ENCODE peak calls at places on chromosome X, in six cellular contexts. O is kidney, S is endodermal cell, V is MM.1S, H is fibroblast of lung, D is IMR-90. U is an unnamed sample.

GRCh38 chrX:138763761-138764160 is 52.2 kb upstream of the FGF13 start:
- DNase-seq in H (no peak), V (no peak), O (no peak), S (no peak), D (no peak), U (no peak)

GRCh38 chrX:39440734-39441305 is 639.6 kb downstream of the MID1IP1 start:
- DNase-seq in H (no peak), O (no peak), S (no peak), D (no peak), V (peak; percentile 45), U (no peak)

GRCh38 chrX:135295238-135295943 is 13.9 kb upstream of the ETDC start:
- DNase-seq in D (peak; percentile 39), H (peak; percentile 51), S (peak; percentile 85), O (no peak), V (peak; percentile 79), U (peak; percentile 52)

GRCh38 chrX:120315776-120316175 is 4.5 kb upstream of the TMEM255A start:
- DNase-seq in H (no peak), S (no peak), D (no peak), V (no peak), O (no peak), U (no peak)

GRCh38 chrX:15674514-15674898 is 9.9 kb upstream of the CLTRN start:
- DNase-seq in S (no peak), H (no peak), D (peak; percentile 96), O (peak; percentile 99), V (peak; percentile 91), U (peak; percentile 96)

GRCh38 chrX:15546745-15547144 is 46.1 kb downstream of the BMX start:
- DNase-seq in D (no peak), H (no peak), O (no peak), S (no peak), V (no peak), U (no peak)

GRCh38 chrX:39550795-39551361 is 546.9 kb downstream of the BCOR start:
- DNase-seq in V (no peak), D (no peak), O (no peak), S (no peak), H (no peak), U (no peak)

GRCh38 chrX:18983711-18984380 is at the start of gene PHKA2:
- DNase-seq in O (peak; percentile 85), S (peak; percentile 83), V (peak; percentile 43), H (no peak), D (no peak), U (peak; percentile 77)

GRCh38 chrX:8657883-8658282 is 74.1 kb downstream of the ANOS1 start:
- DNase-seq in V (no peak), O (no peak), H (no peak), S (no peak), D (no peak), U (no peak)

GRCh38 chrX:135421932-135422809 is at the start of gene SMIM10L2A:
- DNase-seq in S (peak; percentile 60), D (no peak), V (no peak), O (peak; percentile 71), H (no peak), U (no peak)

GRCh38 chrX:19554786-19555185 is 39.5 kb upstream of the MAP3K15 start:
- DNase-seq in O (no peak), H (peak; percentile 88), V (no peak), D (peak; percentile 83), S (no peak), U (no peak)

GRCh38 chrX:116238866-116239265 is 68.3 kb downstream of the AGTR2 start:
- DNase-seq in S (no peak), D (no peak), O (no peak), H (no peak), V (no peak), U (no peak)

GRCh38 chrX:107716045-107716684 is 59.4 kb downstream of the TSC22D3 start:
- DNase-seq in O (peak; percentile 82), V (peak; percentile 27), S (peak; percentile 89), H (peak; percentile 49), D (peak; percentile 21), U (no peak)

GRCh38 chrX:13506574-13506973 is 62.8 kb upstream of the EGFL6 start:
- DNase-seq in H (peak; percentile 37), O (no peak), V (peak; percentile 34), S (peak; percentile 73), D (peak; percentile 61), U (peak; percentile 33)

GRCh38 chrX:65707153-65707552 is 39.7 kb downstream of the MSN start:
- DNase-seq in O (no peak), H (no peak), S (peak; percentile 43), V (no peak), D (no peak), U (no peak)

GRCh38 chrX:19683817-19684216 is 168.5 kb upstream of the MAP3K15 start:
- DNase-seq in O (no peak), D (no peak), S (no peak), H (peak; percentile 18), V (no peak), U (no peak)

GRCh38 chrX:9988762-9989161 is 21.6 kb downstream of the CLDN34 start:
- DNase-seq in H (no peak), V (peak; percentile 30), O (no peak), S (no peak), D (no peak), U (no peak)

GRCh38 chrX:45669715-45670360 is 469.2 kb upstream of the DIPK2B start:
- DNase-seq in V (no peak), D (peak; percentile 38), O (no peak), H (peak; percentile 75), S (no peak), U (no peak)

DNA sequence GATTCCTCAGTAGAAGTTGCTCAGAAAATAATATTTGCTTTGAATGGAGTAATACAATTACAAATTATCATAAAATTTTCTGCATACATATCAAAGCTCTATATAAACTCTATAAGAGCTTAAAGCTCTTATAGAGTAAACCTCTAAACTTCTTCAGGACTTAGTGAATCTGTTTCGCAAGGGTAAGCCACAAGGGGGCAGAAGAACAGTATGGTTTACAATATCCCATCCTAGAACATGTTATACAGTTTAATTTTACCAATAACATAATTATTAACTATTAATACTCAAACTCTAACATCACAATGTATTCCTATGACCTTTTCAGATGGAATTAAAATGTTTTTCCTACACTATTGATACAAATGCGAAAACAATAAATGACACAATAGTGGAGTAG is 33.8 kb upstream of the SPANXN1 start:
- DNase-seq in S (peak; percentile 56), D (no peak), V (peak; percentile 44), H (no peak), O (no peak), U (no peak)
- H3K27ac ChIP-seq in S (no peak overlapping the region), D (no peak overlapping the region), V (no peak overlapping the region), H (no peak overlapping the region), O (no peak overlapping the region), U (no peak overlapping the region)

DNA sequence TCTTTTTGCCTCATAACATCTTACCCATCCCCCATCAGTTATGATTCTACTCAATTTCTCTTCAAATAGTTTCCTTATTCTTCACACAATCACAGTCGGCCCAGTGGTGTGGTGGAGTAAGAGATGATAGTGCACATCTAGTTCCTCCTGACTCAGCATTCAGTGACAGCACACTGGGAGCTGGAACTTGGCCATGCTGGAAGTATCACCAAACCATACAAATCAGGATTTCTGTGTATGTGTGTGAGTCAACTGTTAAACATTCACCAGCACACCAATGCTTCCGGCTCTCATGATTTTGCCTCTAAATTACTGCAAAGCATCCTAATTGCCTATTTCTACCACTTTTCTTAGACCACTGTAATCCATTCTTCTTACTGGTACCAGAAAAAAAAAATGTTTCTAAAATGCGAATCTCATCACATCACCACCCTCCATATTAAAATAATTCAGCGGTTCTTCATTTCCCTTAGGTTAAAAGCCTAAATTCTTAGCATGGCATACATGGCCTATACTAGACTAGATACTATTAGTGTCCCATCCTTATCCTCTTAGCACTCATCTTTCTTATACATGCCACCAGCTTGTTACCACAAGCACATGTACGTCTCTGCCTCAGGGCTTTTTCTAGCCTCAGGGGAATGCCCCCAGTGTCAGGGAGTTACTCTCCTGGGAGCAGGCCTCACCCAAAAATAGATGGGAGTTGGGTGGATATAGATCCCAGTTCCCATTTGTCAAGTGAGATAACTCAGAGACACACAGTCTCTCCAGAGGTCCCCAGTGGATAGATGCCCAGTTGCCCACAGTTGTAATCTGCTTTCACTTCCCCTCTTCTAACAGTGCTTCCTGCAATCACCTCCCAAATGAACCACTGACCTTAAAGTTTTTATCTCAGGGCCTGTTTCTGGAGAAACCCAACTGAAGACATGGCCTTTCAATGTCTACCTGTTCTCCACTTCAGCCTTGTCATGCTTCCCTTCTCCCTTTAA is 49.2 kb upstream of the DDX53 start:
- DNase-seq in H (peak; percentile 91), O (peak; percentile 74), S (no peak), V (no peak), D (peak; percentile 89), U (no peak)
- H3K27ac ChIP-seq in H (no peak overlapping the region), O (no peak overlapping the region), S (no peak overlapping the region), V (no peak overlapping the region), D (no peak overlapping the region), U (no peak overlapping the region)

DNA sequence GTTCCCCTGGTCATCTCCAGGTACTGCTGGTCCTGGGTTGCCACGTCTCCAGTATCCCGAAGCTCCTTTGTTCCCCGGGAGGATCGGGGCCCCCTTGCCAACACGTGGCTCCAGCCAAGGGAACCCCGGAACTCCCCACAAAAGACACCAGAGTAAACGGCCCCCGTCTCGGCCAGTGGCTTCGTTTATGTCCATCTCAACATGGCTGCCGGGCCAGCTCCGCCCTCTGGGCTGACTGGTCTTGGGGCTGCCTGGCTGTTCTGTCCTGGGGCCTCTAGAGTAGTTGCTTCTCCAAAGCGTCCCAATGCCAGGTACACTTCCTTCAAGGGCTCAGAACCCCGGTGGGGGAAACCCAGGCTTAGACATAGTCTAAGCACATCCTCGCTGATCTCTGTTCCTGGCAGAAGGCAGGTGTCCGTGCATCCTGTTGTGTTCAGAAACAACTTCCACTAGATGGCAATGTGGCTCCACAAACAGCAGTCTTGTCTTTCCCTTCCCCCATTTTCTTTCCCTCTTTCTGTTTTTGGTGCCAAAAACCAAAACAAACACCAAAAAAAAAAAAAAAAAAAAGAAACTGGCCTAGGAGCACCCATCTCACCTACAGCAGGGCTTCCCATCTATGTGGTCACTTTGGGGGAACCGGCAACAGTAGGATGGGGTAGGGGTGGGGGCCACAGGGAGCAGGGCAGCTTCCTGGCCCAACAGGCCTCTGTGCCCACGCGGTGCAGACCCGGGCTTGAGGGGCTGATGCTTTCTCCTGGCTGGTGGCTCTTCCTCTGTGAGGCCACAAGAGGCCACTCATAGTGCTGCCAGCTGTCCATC is 35.3 kb downstream of the NBDY start:
- DNase-seq in O (peak; percentile 91), D (peak; percentile 87), S (peak; percentile 82), H (peak; percentile 62), V (peak; percentile 90), U (peak; percentile 69)
- H3K27ac ChIP-seq in O (no peak overlapping the region), D (peak overlapping the region; percentile 39), S (no peak overlapping the region), H (peak overlapping the region; percentile 59), V (peak overlapping the region; percentile 90), U (peak overlapping the region; percentile 95)

GRCh38 chrX:11185861-11186260 is 74.7 kb downstream of the HCCS start:
- DNase-seq in S (no peak), H (no peak), D (no peak), O (no peak), V (no peak), U (no peak)
- H3K27ac ChIP-seq in S (no peak overlapping the region), H (no peak overlapping the region), D (no peak overlapping the region), O (no peak overlapping the region), V (no peak overlapping the region), U (no peak overlapping the region)

GRCh38 chrX:68940601-68941000 is 111.8 kb downstream of the EFNB1 start:
- DNase-seq in V (no peak), H (peak; percentile 34), S (peak; percentile 38), D (no peak), O (no peak), U (no peak)
- H3K27ac ChIP-seq in V (no peak overlapping the region), H (no peak overlapping the region), S (no peak overlapping the region), D (no peak overlapping the region), O (no peak overlapping the region), U (no peak overlapping the region)

DNA sequence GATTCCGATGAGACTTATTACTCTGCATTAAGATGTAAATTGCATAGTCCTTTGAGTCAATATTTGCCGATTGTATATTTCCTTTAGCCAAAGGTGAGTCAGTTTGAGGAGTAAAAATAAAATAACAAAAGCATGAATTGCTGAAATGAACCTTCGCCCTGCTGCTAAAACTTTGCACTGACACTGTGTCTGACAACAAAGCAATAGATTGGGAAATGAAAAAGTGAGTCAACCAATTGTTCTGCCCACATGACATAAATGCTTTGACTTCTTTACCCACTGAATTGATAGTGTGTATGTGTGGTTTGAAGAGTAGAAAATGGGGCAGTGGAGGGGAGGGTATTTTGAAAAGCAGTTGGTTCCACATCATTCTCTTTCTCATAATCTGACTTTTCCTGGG is 88.4 kb upstream of the AFF2 start:
- DNase-seq in O (no peak), H (peak; percentile 33), V (no peak), S (no peak), D (no peak), U (no peak)
- H3K27ac ChIP-seq in O (no peak overlapping the region), H (no peak overlapping the region), V (no peak overlapping the region), S (no peak overlapping the region), D (no peak overlapping the region), U (no peak overlapping the region)